ENCODE peak calls at places on chromosomes 7 and 10, in six cellular contexts. R is HL-60, L is breast epithelium, A is astrocyte of the cerebellum, S is kidney, J is thyroid gland. B is an unnamed sample.

GRCh38 chr7:2169923-2170575 is 62.7 kb downstream of the MAD1L1 start:
- DNase-seq in S (no peak), R (no peak), J (no peak), L (no peak), A (no peak), B (no peak)

GRCh38 chr7:148901178-148901577 is 17.1 kb upstream of the EZH2 start:
- DNase-seq in L (no peak), A (no peak), S (no peak), R (no peak), J (no peak), B (no peak)

GRCh38 chr7:4123823-4124222 is 558.3 kb upstream of the FOXK1 start:
- DNase-seq in L (no peak), S (no peak), A (peak; percentile 39), J (no peak), R (no peak), B (peak; percentile 36)

GRCh38 chr7:24704311-24704710 is 53.0 kb downstream of the GSDME start:
- DNase-seq in A (no peak), S (no peak), J (no peak), R (no peak), L (no peak), B (no peak)

GRCh38 chr7:105011771-105012502 is 2.1 kb upstream of the KMT2E start:
- DNase-seq in S (no peak), A (no peak), J (peak; percentile 40), R (no peak), L (no peak), B (no peak)

GRCh38 chr10:119306514-119306951 is 99.2 kb downstream of the GRK5 start:
- DNase-seq in A (no peak), J (no peak), R (peak; percentile 57), L (no peak), S (no peak), B (no peak)

GRCh38 chr10:128316327-128316726 is 190.1 kb upstream of the MKI67 start:
- DNase-seq in J (no peak), R (no peak), S (no peak), A (no peak), L (no peak), B (no peak)

GRCh38 chr7:149285581-149285975 is 23.6 kb downstream of the ZNF783 start:
- DNase-seq in L (no peak), A (no peak), R (no peak), J (peak; percentile 32), S (peak; percentile 77), B (no peak)

GRCh38 chr10:26737730-26738129 is 40.2 kb downstream of the PDSS1 start:
- DNase-seq in A (no peak), R (peak; percentile 4), L (no peak), J (no peak), S (no peak), B (no peak)

GRCh38 chr10:126334272-126334671 is 54.0 kb downstream of the ADAM12 start:
- DNase-seq in A (no peak), J (no peak), S (no peak), L (no peak), R (no peak), B (no peak)

GRCh38 chr10:6721480-6721879 is 141.4 kb upstream of the PRKCQ start:
- DNase-seq in L (no peak), S (peak; percentile 73), R (no peak), J (no peak), A (peak; percentile 85), B (peak; percentile 96)

GRCh38 chr10:91805110-91805825 is 7.0 kb downstream of the TNKS2 start:
- DNase-seq in L (no peak), R (no peak), J (no peak), A (no peak), S (no peak), B (no peak)

GRCh38 chr10:117159390-117159789 is 21.3 kb upstream of the VAX1 start:
- DNase-seq in J (no peak), A (no peak), S (no peak), R (no peak), L (no peak), B (no peak)

GRCh38 chr7:1693991-1694524 is 24.0 kb downstream of the ELFN1 start:
- DNase-seq in J (no peak), A (peak; percentile 5), L (no peak), R (no peak), S (peak; percentile 69), B (peak; percentile 31)

GRCh38 chr10:119025336-119025735 is 4.2 kb upstream of the NANOS1 start:
- DNase-seq in J (peak; percentile 100), R (no peak), L (peak; percentile 95), S (peak; percentile 92), A (peak; percentile 67), B (no peak)

GRCh38 chr7:88300401-88300800 is 6.3 kb downstream of the STEAP4 start:
- DNase-seq in L (no peak), R (no peak), S (no peak), A (no peak), J (no peak), B (no peak)

GRCh38 chr7:25698709-25699108 is 453.3 kb upstream of the NFE2L3 start:
- DNase-seq in R (no peak), A (no peak), J (no peak), L (no peak), S (no peak), B (no peak)

GRCh38 chr7:87482115-87482514 is 6.6 kb upstream of the ABCB4 start:
- DNase-seq in R (no peak), S (no peak), J (no peak), L (no peak), A (no peak), B (no peak)

GRCh38 chr10:35347088-35347487 is 10.8 kb downstream of the CCNY start:
- DNase-seq in J (no peak), R (no peak), L (no peak), A (no peak), S (no peak), B (no peak)

GRCh38 chr7:107697246-107698044 is 36.8 kb downstream of the SLC26A4 start:
- DNase-seq in J (no peak), S (no peak), A (no peak), R (no peak), L (no peak), B (no peak)

GRCh38 chr10:74024600-74024999 is 26.7 kb downstream of the VCL start:
- DNase-seq in L (no peak), S (no peak), A (no peak), R (no peak), J (no peak), B (no peak)

GRCh38 chr7:145398758-145399157 is 562.9 kb upstream of the TPK1 start:
- DNase-seq in A (no peak), S (no peak), J (no peak), L (no peak), R (no peak), B (peak; percentile 92)

GRCh38 chr7:50826371-50827172 is 43.9 kb upstream of the GRB10 start:
- DNase-seq in L (no peak), R (peak; percentile 7), J (no peak), S (no peak), A (peak; percentile 64), B (peak; percentile 62)

GRCh38 chr7:39754326-39755120 is 131.2 kb downstream of the RALA start:
- DNase-seq in L (no peak), R (no peak), A (peak; percentile 29), J (peak; percentile 76), S (peak; percentile 78), B (peak; percentile 30)

GRCh38 chr7:36506820-36507219 is 117.2 kb downstream of the ANLN start:
- DNase-seq in J (no peak), S (no peak), R (no peak), A (no peak), L (no peak), B (no peak)

GRCh38 chr10:788796-789748 is 99.6 kb upstream of the DIP2C start:
- DNase-seq in R (no peak), S (peak; percentile 94), J (peak; percentile 76), A (peak; percentile 32), L (peak; percentile 77), B (no peak)

GRCh38 chr10:791639-792038 is 102.2 kb upstream of the DIP2C start:
- DNase-seq in L (no peak), J (no peak), R (no peak), A (no peak), S (no peak), B (no peak)

GRCh38 chr10:790821-791551 is 101.5 kb upstream of the DIP2C start:
- DNase-seq in L (no peak), R (no peak), A (no peak), S (no peak), J (no peak), B (no peak)

GRCh38 chr10:787933-788651 is 98.6 kb upstream of the DIP2C start:
- DNase-seq in R (no peak), J (no peak), L (no peak), S (peak; percentile 67), A (peak; percentile 47), B (peak; percentile 70)

GRCh38 chr10:789831-790701 is 100.6 kb upstream of the DIP2C start:
- DNase-seq in R (no peak), J (no peak), A (no peak), L (no peak), S (peak; percentile 71), B (no peak)
- H3K4me3 ChIP-seq in R (no peak overlapping the region), J (no peak overlapping the region), A (no peak overlapping the region), L (peak overlapping the region; percentile 74), S (peak overlapping the region; percentile 51), B (no peak overlapping the region)

GRCh38 chr7:150631866-150632864 is at the start of gene GIMAP6:
- DNase-seq in A (no peak), S (no peak), L (no peak), J (no peak), R (peak; percentile 55), B (no peak)
- H3K4me3 ChIP-seq in A (no peak within 1 kb of the TSS), S (peak within 1 kb of the TSS; percentile 18), L (peak within 1 kb of the TSS; percentile 62), J (no peak within 1 kb of the TSS), R (peak within 1 kb of the TSS; percentile 53), B (no peak within 1 kb of the TSS)

GRCh38 chr10:93758510-93758885 is 762 bp downstream of the LGI1 start:
- DNase-seq in R (no peak), L (no peak), A (no peak), S (no peak), J (no peak), B (no peak)
- H3K4me3 ChIP-seq in R (no peak overlapping the region), L (no peak overlapping the region), A (no peak overlapping the region), S (no peak overlapping the region), J (no peak overlapping the region), B (no peak overlapping the region)

GRCh38 chr10:102065561-102066420 is 642 bp downstream of the HPS6 start:
- DNase-seq in R (no peak), A (no peak), S (peak; percentile 79), L (no peak), J (peak; percentile 35), B (no peak)

GRCh38 chr10:102064868-102065560 is at the start of gene HPS6:
- DNase-seq in J (peak; percentile 93), R (peak; percentile 88), L (peak; percentile 74), S (peak; percentile 96), A (peak; percentile 27), B (peak; percentile 55)

GRCh38 chr10:102067091-102067916 is 2.2 kb downstream of the HPS6 start:
- DNase-seq in S (no peak), J (no peak), A (no peak), L (no peak), R (no peak), B (no peak)

GRCh38 chr10:102066421-102067068 is 1.4 kb downstream of the HPS6 start:
- DNase-seq in A (no peak), J (no peak), R (no peak), L (no peak), S (no peak), B (no peak)

DNA sequence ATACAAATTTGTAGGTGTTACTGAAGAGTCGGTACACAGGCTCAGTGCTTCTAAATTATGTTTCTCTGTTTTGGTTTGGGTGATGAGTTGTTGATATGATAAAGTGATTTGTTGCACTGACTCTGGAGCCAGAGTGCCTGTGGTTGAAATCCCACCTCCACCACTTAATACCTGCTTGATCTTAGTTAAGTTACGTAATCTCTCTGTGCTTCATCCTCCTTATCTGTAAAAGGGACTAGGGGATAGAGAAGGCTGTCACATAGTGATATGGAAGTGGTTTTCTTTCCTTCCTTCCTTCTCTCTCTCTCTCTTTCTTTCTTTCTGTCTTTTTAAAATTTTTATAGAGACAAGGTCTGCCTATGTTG is 664 bp upstream of the HPS6 start:
- DNase-seq in A (no peak), R (no peak), S (no peak), J (no peak), L (no peak), B (no peak)
- H3K4me3 ChIP-seq in A (no peak overlapping the region), R (no peak overlapping the region), S (peak overlapping the region; percentile 0), J (peak overlapping the region; percentile 96), L (peak overlapping the region; percentile 100), B (peak overlapping the region; percentile 80)

B was measured in skeletal muscle cell.